ENCODE peak calls at places on chromosomes 16 and 17, in nine cellular contexts. One of them, this sample, is unnamed.

GRCh38 chr17:72976971-72977767 is 115.3 kb downstream of the SLC39A11 start:
- DNase-seq in epithelial cell of esophagus: peak
- DNase-seq in NCI-H2081 treated with DMSO at 0.1 percent for 48 hours: no peak
- DNase-seq in pons: peak
- DNase-seq in SW 1271: no peak
- DNase-seq in stimulated activated CD4-positive, alpha-beta T cell treated with anti-CD3 and anti-CD28 coated beads, Interleukin-4, amount 100 ng/mL, for 24 hours: no peak
- DNase-seq in AG08396: peak
- DNase-seq in HS-5: peak
- DNase-seq in EL: peak
- DNase-seq in this sample: peak

GRCh38 chr16:88618182-88618955 is 20.0 kb upstream of the IL17C start:
- DNase-seq in epithelial cell of esophagus: no peak
- DNase-seq in NCI-H2081 treated with DMSO at 0.1 percent for 48 hours: no peak
- DNase-seq in pons: no peak
- DNase-seq in SW 1271: no peak
- DNase-seq in stimulated activated CD4-positive, alpha-beta T cell treated with anti-CD3 and anti-CD28 coated beads, Interleukin-4, amount 100 ng/mL, for 24 hours: no peak
- DNase-seq in AG08396: no peak
- DNase-seq in HS-5: no peak
- DNase-seq in EL: no peak
- DNase-seq in this sample: no peak

GRCh38 chr17:70314096-70314495 is 144.8 kb downstream of the KCNJ2 start:
- DNase-seq in epithelial cell of esophagus: no peak
- DNase-seq in NCI-H2081 treated with DMSO at 0.1 percent for 48 hours: no peak
- DNase-seq in pons: no peak
- DNase-seq in SW 1271: no peak
- DNase-seq in stimulated activated CD4-positive, alpha-beta T cell treated with anti-CD3 and anti-CD28 coated beads, Interleukin-4, amount 100 ng/mL, for 24 hours: no peak
- DNase-seq in AG08396: no peak
- DNase-seq in HS-5: peak
- DNase-seq in EL: peak
- DNase-seq in this sample: no peak

GRCh38 chr17:63116967-63117366 is 150.9 kb downstream of the TANC2 start:
- DNase-seq in epithelial cell of esophagus: peak
- DNase-seq in NCI-H2081 treated with DMSO at 0.1 percent for 48 hours: no peak
- DNase-seq in pons: peak
- DNase-seq in SW 1271: no peak
- DNase-seq in stimulated activated CD4-positive, alpha-beta T cell treated with anti-CD3 and anti-CD28 coated beads, Interleukin-4, amount 100 ng/mL, for 24 hours: no peak
- DNase-seq in AG08396: no peak
- DNase-seq in HS-5: no peak
- DNase-seq in EL: no peak
- DNase-seq in this sample: no peak

GRCh38 chr16:79334127-79334526 is 266.4 kb downstream of the MAF start:
- DNase-seq in epithelial cell of esophagus: no peak
- DNase-seq in NCI-H2081 treated with DMSO at 0.1 percent for 48 hours: no peak
- DNase-seq in pons: no peak
- DNase-seq in SW 1271: no peak
- DNase-seq in stimulated activated CD4-positive, alpha-beta T cell treated with anti-CD3 and anti-CD28 coated beads, Interleukin-4, amount 100 ng/mL, for 24 hours: peak
- DNase-seq in AG08396: no peak
- DNase-seq in HS-5: no peak
- DNase-seq in EL: no peak
- DNase-seq in this sample: no peak

GRCh38 chr17:83128306-83129240 is 49.2 kb downstream of the METRNL start:
- DNase-seq in epithelial cell of esophagus: no peak
- DNase-seq in NCI-H2081 treated with DMSO at 0.1 percent for 48 hours: no peak
- DNase-seq in pons: no peak
- DNase-seq in SW 1271: no peak
- DNase-seq in stimulated activated CD4-positive, alpha-beta T cell treated with anti-CD3 and anti-CD28 coated beads, Interleukin-4, amount 100 ng/mL, for 24 hours: no peak
- DNase-seq in AG08396: no peak
- DNase-seq in HS-5: no peak
- DNase-seq in EL: no peak
- DNase-seq in this sample: no peak

GRCh38 chr17:3695129-3695722 is 729 bp downstream of the P2RX5 start:
- DNase-seq in epithelial cell of esophagus: no peak
- DNase-seq in NCI-H2081 treated with DMSO at 0.1 percent for 48 hours: no peak
- DNase-seq in pons: no peak
- DNase-seq in SW 1271: no peak
- DNase-seq in stimulated activated CD4-positive, alpha-beta T cell treated with anti-CD3 and anti-CD28 coated beads, Interleukin-4, amount 100 ng/mL, for 24 hours: no peak
- DNase-seq in AG08396: peak
- DNase-seq in HS-5: no peak
- DNase-seq in EL: peak
- DNase-seq in this sample: no peak

GRCh38 chr17:77610980-77611641 is 347.4 kb upstream of the TNRC6C start:
- DNase-seq in epithelial cell of esophagus: no peak
- DNase-seq in NCI-H2081 treated with DMSO at 0.1 percent for 48 hours: no peak
- DNase-seq in pons: no peak
- DNase-seq in SW 1271: no peak
- DNase-seq in stimulated activated CD4-positive, alpha-beta T cell treated with anti-CD3 and anti-CD28 coated beads, Interleukin-4, amount 100 ng/mL, for 24 hours: no peak
- DNase-seq in AG08396: no peak
- DNase-seq in HS-5: no peak
- DNase-seq in EL: no peak
- DNase-seq in this sample: no peak

GRCh38 chr17:81387235-81388060 is 7.8 kb upstream of the BAHCC1 start:
- DNase-seq in epithelial cell of esophagus: no peak
- DNase-seq in NCI-H2081 treated with DMSO at 0.1 percent for 48 hours: no peak
- DNase-seq in pons: no peak
- DNase-seq in SW 1271: no peak
- DNase-seq in stimulated activated CD4-positive, alpha-beta T cell treated with anti-CD3 and anti-CD28 coated beads, Interleukin-4, amount 100 ng/mL, for 24 hours: peak
- DNase-seq in AG08396: peak
- DNase-seq in HS-5: no peak
- DNase-seq in EL: peak
- DNase-seq in this sample: no peak

GRCh38 chr17:64020068-64020766 is at the start of gene ICAM2:
- DNase-seq in epithelial cell of esophagus: no peak
- DNase-seq in NCI-H2081 treated with DMSO at 0.1 percent for 48 hours: no peak
- DNase-seq in pons: peak
- DNase-seq in SW 1271: no peak
- DNase-seq in stimulated activated CD4-positive, alpha-beta T cell treated with anti-CD3 and anti-CD28 coated beads, Interleukin-4, amount 100 ng/mL, for 24 hours: peak
- DNase-seq in AG08396: peak
- DNase-seq in HS-5: no peak
- DNase-seq in EL: no peak
- DNase-seq in this sample: no peak

GRCh38 chr17:57810740-57811632 is 38.9 kb downstream of the MRPS23 start:
- DNase-seq in epithelial cell of esophagus: no peak
- DNase-seq in NCI-H2081 treated with DMSO at 0.1 percent for 48 hours: peak
- DNase-seq in pons: peak
- DNase-seq in SW 1271: no peak
- DNase-seq in stimulated activated CD4-positive, alpha-beta T cell treated with anti-CD3 and anti-CD28 coated beads, Interleukin-4, amount 100 ng/mL, for 24 hours: no peak
- DNase-seq in AG08396: peak
- DNase-seq in HS-5: no peak
- DNase-seq in EL: peak
- DNase-seq in this sample: no peak

GRCh38 chr16:2468142-2468724 is 2.9 kb upstream of the NTN3 start:
- DNase-seq in epithelial cell of esophagus: peak
- DNase-seq in NCI-H2081 treated with DMSO at 0.1 percent for 48 hours: peak
- DNase-seq in pons: no peak
- DNase-seq in SW 1271: no peak
- DNase-seq in stimulated activated CD4-positive, alpha-beta T cell treated with anti-CD3 and anti-CD28 coated beads, Interleukin-4, amount 100 ng/mL, for 24 hours: no peak
- DNase-seq in AG08396: peak
- DNase-seq in HS-5: no peak
- DNase-seq in EL: peak
- DNase-seq in this sample: no peak

GRCh38 chr16:9929313-9929712 is 252.9 kb downstream of the GRIN2A start:
- DNase-seq in epithelial cell of esophagus: no peak
- DNase-seq in NCI-H2081 treated with DMSO at 0.1 percent for 48 hours: no peak
- DNase-seq in pons: no peak
- DNase-seq in SW 1271: no peak
- DNase-seq in stimulated activated CD4-positive, alpha-beta T cell treated with anti-CD3 and anti-CD28 coated beads, Interleukin-4, amount 100 ng/mL, for 24 hours: no peak
- DNase-seq in AG08396: no peak
- DNase-seq in HS-5: no peak
- DNase-seq in EL: no peak
- DNase-seq in this sample: no peak

GRCh38 chr16:73053379-73054130 is 5.6 kb upstream of the ZFHX3 start:
- DNase-seq in epithelial cell of esophagus: peak
- DNase-seq in NCI-H2081 treated with DMSO at 0.1 percent for 48 hours: no peak
- DNase-seq in pons: no peak
- DNase-seq in SW 1271: peak
- DNase-seq in stimulated activated CD4-positive, alpha-beta T cell treated with anti-CD3 and anti-CD28 coated beads, Interleukin-4, amount 100 ng/mL, for 24 hours: no peak
- DNase-seq in AG08396: no peak
- DNase-seq in HS-5: no peak
- DNase-seq in EL: peak
- DNase-seq in this sample: no peak

GRCh38 chr17:3535253-3535995 is 22.2 kb downstream of the TRPV3 start:
- DNase-seq in epithelial cell of esophagus: peak
- DNase-seq in NCI-H2081 treated with DMSO at 0.1 percent for 48 hours: no peak
- DNase-seq in pons: peak
- DNase-seq in SW 1271: no peak
- DNase-seq in stimulated activated CD4-positive, alpha-beta T cell treated with anti-CD3 and anti-CD28 coated beads, Interleukin-4, amount 100 ng/mL, for 24 hours: peak
- DNase-seq in AG08396: peak
- DNase-seq in HS-5: no peak
- DNase-seq in EL: peak
- DNase-seq in this sample: no peak

GRCh38 chr17:77445030-77445907 is 304.5 kb downstream of the SEC14L1 start:
- DNase-seq in epithelial cell of esophagus: no peak
- DNase-seq in NCI-H2081 treated with DMSO at 0.1 percent for 48 hours: no peak
- DNase-seq in pons: peak
- DNase-seq in SW 1271: no peak
- DNase-seq in stimulated activated CD4-positive, alpha-beta T cell treated with anti-CD3 and anti-CD28 coated beads, Interleukin-4, amount 100 ng/mL, for 24 hours: peak
- DNase-seq in AG08396: peak
- DNase-seq in HS-5: no peak
- DNase-seq in EL: no peak
- DNase-seq in this sample: no peak

GRCh38 chr16:72677662-72678447 is 370.1 kb downstream of the ZFHX3 start:
- DNase-seq in epithelial cell of esophagus: peak
- DNase-seq in NCI-H2081 treated with DMSO at 0.1 percent for 48 hours: no peak
- DNase-seq in pons: no peak
- DNase-seq in SW 1271: no peak
- DNase-seq in stimulated activated CD4-positive, alpha-beta T cell treated with anti-CD3 and anti-CD28 coated beads, Interleukin-4, amount 100 ng/mL, for 24 hours: no peak
- DNase-seq in AG08396: peak
- DNase-seq in HS-5: peak
- DNase-seq in EL: peak
- DNase-seq in this sample: no peak

GRCh38 chr16:27708651-27709050 is 158.7 kb downstream of the KATNIP start:
- DNase-seq in epithelial cell of esophagus: no peak
- DNase-seq in NCI-H2081 treated with DMSO at 0.1 percent for 48 hours: no peak
- DNase-seq in pons: no peak
- DNase-seq in SW 1271: no peak
- DNase-seq in stimulated activated CD4-positive, alpha-beta T cell treated with anti-CD3 and anti-CD28 coated beads, Interleukin-4, amount 100 ng/mL, for 24 hours: no peak
- DNase-seq in AG08396: no peak
- DNase-seq in HS-5: no peak
- DNase-seq in EL: no peak
- DNase-seq in this sample: no peak

GRCh38 chr17:80363518-80364090 is 51.4 kb upstream of the ENDOV start:
- DNase-seq in epithelial cell of esophagus: no peak
- DNase-seq in NCI-H2081 treated with DMSO at 0.1 percent for 48 hours: no peak
- DNase-seq in pons: no peak
- DNase-seq in SW 1271: no peak
- DNase-seq in stimulated activated CD4-positive, alpha-beta T cell treated with anti-CD3 and anti-CD28 coated beads, Interleukin-4, amount 100 ng/mL, for 24 hours: no peak
- DNase-seq in AG08396: no peak
- DNase-seq in HS-5: no peak
- DNase-seq in EL: no peak
- DNase-seq in this sample: no peak

GRCh38 chr17:64345691-64346376 is 44.8 kb downstream of the PECAM1 start:
- DNase-seq in epithelial cell of esophagus: no peak
- DNase-seq in NCI-H2081 treated with DMSO at 0.1 percent for 48 hours: no peak
- DNase-seq in pons: no peak
- DNase-seq in SW 1271: no peak
- DNase-seq in stimulated activated CD4-positive, alpha-beta T cell treated with anti-CD3 and anti-CD28 coated beads, Interleukin-4, amount 100 ng/mL, for 24 hours: no peak
- DNase-seq in AG08396: no peak
- DNase-seq in HS-5: no peak
- DNase-seq in EL: no peak
- DNase-seq in this sample: no peak

GRCh38 chr16:84374160-84374489 is 5.8 kb downstream of the ATP2C2 start:
- DNase-seq in epithelial cell of esophagus: peak
- DNase-seq in NCI-H2081 treated with DMSO at 0.1 percent for 48 hours: no peak
- DNase-seq in pons: peak
- DNase-seq in SW 1271: no peak
- DNase-seq in stimulated activated CD4-positive, alpha-beta T cell treated with anti-CD3 and anti-CD28 coated beads, Interleukin-4, amount 100 ng/mL, for 24 hours: no peak
- DNase-seq in AG08396: no peak
- DNase-seq in HS-5: no peak
- DNase-seq in EL: no peak
- DNase-seq in this sample: no peak

GRCh38 chr17:42708588-42708987 is 26.3 kb downstream of the CNTNAP1 start:
- DNase-seq in epithelial cell of esophagus: no peak
- DNase-seq in NCI-H2081 treated with DMSO at 0.1 percent for 48 hours: no peak
- DNase-seq in pons: no peak
- DNase-seq in SW 1271: no peak
- DNase-seq in stimulated activated CD4-positive, alpha-beta T cell treated with anti-CD3 and anti-CD28 coated beads, Interleukin-4, amount 100 ng/mL, for 24 hours: no peak
- DNase-seq in AG08396: no peak
- DNase-seq in HS-5: no peak
- DNase-seq in EL: no peak
- DNase-seq in this sample: no peak

GRCh38 chr16:24819462-24820040 is 26.2 kb upstream of the SLC5A11 start:
- DNase-seq in epithelial cell of esophagus: no peak
- DNase-seq in NCI-H2081 treated with DMSO at 0.1 percent for 48 hours: no peak
- DNase-seq in pons: no peak
- DNase-seq in SW 1271: no peak
- DNase-seq in stimulated activated CD4-positive, alpha-beta T cell treated with anti-CD3 and anti-CD28 coated beads, Interleukin-4, amount 100 ng/mL, for 24 hours: no peak
- DNase-seq in AG08396: no peak
- DNase-seq in HS-5: no peak
- DNase-seq in EL: no peak
- DNase-seq in this sample: no peak

GRCh38 chr17:65218261-65218660 is 81.1 kb downstream of the RGS9 start:
- DNase-seq in epithelial cell of esophagus: no peak
- DNase-seq in NCI-H2081 treated with DMSO at 0.1 percent for 48 hours: no peak
- DNase-seq in pons: no peak
- DNase-seq in SW 1271: no peak
- DNase-seq in stimulated activated CD4-positive, alpha-beta T cell treated with anti-CD3 and anti-CD28 coated beads, Interleukin-4, amount 100 ng/mL, for 24 hours: no peak
- DNase-seq in AG08396: no peak
- DNase-seq in HS-5: no peak
- DNase-seq in EL: no peak
- DNase-seq in this sample: no peak

GRCh38 chr16:72424776-72425175 is 252.8 kb upstream of the PMFBP1 start:
- DNase-seq in epithelial cell of esophagus: no peak
- DNase-seq in NCI-H2081 treated with DMSO at 0.1 percent for 48 hours: no peak
- DNase-seq in pons: peak
- DNase-seq in SW 1271: no peak
- DNase-seq in stimulated activated CD4-positive, alpha-beta T cell treated with anti-CD3 and anti-CD28 coated beads, Interleukin-4, amount 100 ng/mL, for 24 hours: no peak
- DNase-seq in AG08396: no peak
- DNase-seq in HS-5: no peak
- DNase-seq in EL: no peak
- DNase-seq in this sample: no peak

GRCh38 chr17:82031303-82031884 is at the start of gene RAC3:
- DNase-seq in epithelial cell of esophagus: peak
- DNase-seq in NCI-H2081 treated with DMSO at 0.1 percent for 48 hours: no peak
- DNase-seq in pons: no peak
- DNase-seq in SW 1271: no peak
- DNase-seq in stimulated activated CD4-positive, alpha-beta T cell treated with anti-CD3 and anti-CD28 coated beads, Interleukin-4, amount 100 ng/mL, for 24 hours: no peak
- DNase-seq in AG08396: peak
- DNase-seq in HS-5: no peak
- DNase-seq in EL: peak
- DNase-seq in this sample: no peak

GRCh38 chr16:9072806-9073341 is 18.6 kb upstream of the HAPSTR1 start:
- DNase-seq in epithelial cell of esophagus: peak
- DNase-seq in NCI-H2081 treated with DMSO at 0.1 percent for 48 hours: no peak
- DNase-seq in pons: no peak
- DNase-seq in SW 1271: no peak
- DNase-seq in stimulated activated CD4-positive, alpha-beta T cell treated with anti-CD3 and anti-CD28 coated beads, Interleukin-4, amount 100 ng/mL, for 24 hours: peak
- DNase-seq in AG08396: peak
- DNase-seq in HS-5: peak
- DNase-seq in EL: peak
- DNase-seq in this sample: peak

GRCh38 chr16:71498031-71498430 is 8.9 kb upstream of the ZNF19 start:
- DNase-seq in epithelial cell of esophagus: no peak
- DNase-seq in NCI-H2081 treated with DMSO at 0.1 percent for 48 hours: no peak
- DNase-seq in pons: no peak
- DNase-seq in SW 1271: no peak
- DNase-seq in stimulated activated CD4-positive, alpha-beta T cell treated with anti-CD3 and anti-CD28 coated beads, Interleukin-4, amount 100 ng/mL, for 24 hours: no peak
- DNase-seq in AG08396: no peak
- DNase-seq in HS-5: no peak
- DNase-seq in EL: no peak
- DNase-seq in this sample: no peak

GRCh38 chr16:12092347-12092882 is 115.9 kb downstream of the SNX29 start:
- DNase-seq in epithelial cell of esophagus: peak
- DNase-seq in NCI-H2081 treated with DMSO at 0.1 percent for 48 hours: no peak
- DNase-seq in pons: peak
- DNase-seq in SW 1271: no peak
- DNase-seq in stimulated activated CD4-positive, alpha-beta T cell treated with anti-CD3 and anti-CD28 coated beads, Interleukin-4, amount 100 ng/mL, for 24 hours: no peak
- DNase-seq in AG08396: peak
- DNase-seq in HS-5: peak
- DNase-seq in EL: peak
- DNase-seq in this sample: peak

GRCh38 chr17:8964801-8965393 is 610 bp downstream of the PIK3R5 start:
- DNase-seq in epithelial cell of esophagus: no peak
- DNase-seq in NCI-H2081 treated with DMSO at 0.1 percent for 48 hours: no peak
- DNase-seq in pons: no peak
- DNase-seq in SW 1271: no peak
- DNase-seq in stimulated activated CD4-positive, alpha-beta T cell treated with anti-CD3 and anti-CD28 coated beads, Interleukin-4, amount 100 ng/mL, for 24 hours: peak
- DNase-seq in AG08396: no peak
- DNase-seq in HS-5: no peak
- DNase-seq in EL: no peak
- DNase-seq in this sample: no peak

GRCh38 chr17:81097943-81098308 is 63.0 kb downstream of the BAIAP2 start:
- DNase-seq in epithelial cell of esophagus: peak
- DNase-seq in NCI-H2081 treated with DMSO at 0.1 percent for 48 hours: no peak
- DNase-seq in pons: no peak
- DNase-seq in SW 1271: no peak
- DNase-seq in stimulated activated CD4-positive, alpha-beta T cell treated with anti-CD3 and anti-CD28 coated beads, Interleukin-4, amount 100 ng/mL, for 24 hours: peak
- DNase-seq in AG08396: peak
- DNase-seq in HS-5: no peak
- DNase-seq in EL: peak
- DNase-seq in this sample: no peak